ENCODE peak calls at places on chromosome X, in nine cellular contexts. D is cardiac muscle cell; H is CD8-positive, alpha-beta T cell; T is fibroblast of lung; S is GM06990; V is endodermal cell; J is Peyer's patch; Y is BJ; K is ascending aorta. X is an unnamed sample.

GRCh38 chrX:133706890-133707289 is 278.5 kb downstream of the GPC3 start:
- DNase-seq in D (no peak), H (no peak), T (no peak), S (no peak), V (no peak), J (no peak), Y (no peak), K (no peak), X (no peak)

GRCh38 chrX:16022580-16023170 is 100.7 kb upstream of the GRPR start:
- DNase-seq in D (peak), H (no peak), T (peak), S (no peak), V (no peak), J (no peak), Y (no peak), K (no peak), X (peak)

GRCh38 chrX:153845842-153846241 is 15.5 kb upstream of the PDZD4 start:
- DNase-seq in D (peak), H (no peak), T (no peak), S (no peak), V (no peak), J (no peak), Y (no peak), K (no peak), X (no peak)

GRCh38 chrX:35291013-35291412 is 348.4 kb downstream of the FAM47B start:
- DNase-seq in D (no peak), H (no peak), T (no peak), S (no peak), V (no peak), J (no peak), Y (no peak), K (no peak), X (no peak)

GRCh38 chrX:70033348-70033747 is 16.4 kb downstream of the AWAT2 start:
- DNase-seq in D (peak), H (no peak), T (no peak), S (no peak), V (peak), J (no peak), Y (no peak), K (no peak), X (peak)

GRCh38 chrX:72236841-72237240 is 2.0 kb downstream of the ERCC6L start:
- DNase-seq in D (no peak), H (no peak), T (peak), S (no peak), V (no peak), J (no peak), Y (no peak), K (no peak), X (no peak)

GRCh38 chrX:9644335-9644734 is 121.3 kb downstream of the GPR143 start:
- DNase-seq in D (no peak), H (no peak), T (no peak), S (peak), V (no peak), J (no peak), Y (no peak), K (no peak), X (peak)

GRCh38 chrX:97858592-97858991 is 974.9 kb downstream of the RPA4 start:
- DNase-seq in D (no peak), H (no peak), T (peak), S (no peak), V (no peak), J (no peak), Y (no peak), K (no peak), X (no peak)

GRCh38 chrX:23390979-23391378 is 56.3 kb downstream of the PTCHD1 start:
- DNase-seq in D (no peak), H (no peak), T (no peak), S (no peak), V (no peak), J (no peak), Y (no peak), K (no peak), X (no peak)

GRCh38 chrX:150696836-150697235 is 3.6 kb downstream of the MTMR1 start:
- DNase-seq in D (no peak), H (no peak), T (no peak), S (no peak), V (no peak), J (no peak), Y (no peak), K (no peak), X (no peak)

GRCh38 chrX:36908801-36909403 is 99.3 kb upstream of the FAM47C start:
- DNase-seq in D (peak), H (no peak), T (peak), S (no peak), V (no peak), J (no peak), Y (no peak), K (no peak), X (peak)

GRCh38 chrX:103919336-103919682 is 43.1 kb upstream of the TMSB15B start:
- DNase-seq in D (peak), H (no peak), T (peak), S (no peak), V (no peak), J (no peak), Y (no peak), K (no peak), X (peak)

GRCh38 chrX:125757794-125758564 is 408.1 kb downstream of the DCAF12L2 start:
- DNase-seq in D (no peak), H (no peak), T (no peak), S (no peak), V (no peak), J (no peak), Y (no peak), K (no peak), X (no peak)

GRCh38 chrX:65697915-65698796 is 30.7 kb downstream of the MSN start:
- DNase-seq in D (peak), H (peak), T (peak), S (peak), V (no peak), J (no peak), Y (no peak), K (peak), X (no peak)

GRCh38 chrX:48697182-48697727 is 721 bp downstream of the SUV39H1 start:
- DNase-seq in D (no peak), H (no peak), T (no peak), S (no peak), V (peak), J (no peak), Y (no peak), K (no peak), X (no peak)

GRCh38 chrX:31251336-31251735 is 179.5 kb upstream of the FTHL17 start:
- DNase-seq in D (no peak), H (no peak), T (no peak), S (no peak), V (no peak), J (no peak), Y (no peak), K (no peak), X (peak)

GRCh38 chrX:10159069-10159468 is 2.3 kb downstream of the CLCN4 start:
- DNase-seq in D (no peak), H (no peak), T (no peak), S (no peak), V (no peak), J (no peak), Y (no peak), K (no peak), X (no peak)

GRCh38 chrX:145630806-145631435 is 186.7 kb upstream of the SLITRK2 start:
- DNase-seq in D (no peak), H (no peak), T (no peak), S (no peak), V (no peak), J (no peak), Y (no peak), K (no peak), X (no peak)

GRCh38 chrX:71143508-71143907 is 1.1 kb upstream of the NLGN3 start:
- DNase-seq in D (peak), H (no peak), T (peak), S (no peak), V (no peak), J (no peak), Y (no peak), K (no peak), X (peak)

GRCh38 chrX:133913658-133914388 is 71.6 kb downstream of the GPC3 start:
- DNase-seq in D (no peak), H (no peak), T (no peak), S (no peak), V (peak), J (no peak), Y (no peak), K (no peak), X (no peak)

GRCh38 chrX:49919617-49920016 is 2.8 kb upstream of the CLCN5 start:
- DNase-seq in D (peak), H (peak), T (peak), S (no peak), V (peak), J (no peak), Y (no peak), K (no peak), X (peak)

GRCh38 chrX:15163131-15163530 is 106.8 kb downstream of the ASB9 start:
- DNase-seq in D (no peak), H (no peak), T (no peak), S (no peak), V (no peak), J (no peak), Y (no peak), K (no peak), X (no peak)

GRCh38 chrX:122134291-122134690 is 1049.8 kb upstream of the GRIA3 start:
- DNase-seq in D (no peak), H (no peak), T (no peak), S (no peak), V (no peak), J (no peak), Y (peak), K (no peak), X (peak)

GRCh38 chrX:47093248-47093647 is 15.0 kb downstream of the RGN start:
- DNase-seq in D (peak), H (no peak), T (peak), S (no peak), V (no peak), J (no peak), Y (no peak), K (no peak), X (peak)

GRCh38 chrX:122219226-122219625 is 964.9 kb upstream of the GRIA3 start:
- DNase-seq in D (no peak), H (no peak), T (no peak), S (no peak), V (no peak), J (no peak), Y (no peak), K (no peak), X (peak)

GRCh38 chrX:27336466-27337091 is 126.6 kb downstream of the PPP4R3C start:
- DNase-seq in D (peak), H (no peak), T (no peak), S (no peak), V (peak), J (no peak), Y (no peak), K (no peak), X (no peak)

GRCh38 chrX:106404512-106404911 is 207.3 kb upstream of the RADX start:
- DNase-seq in D (no peak), H (no peak), T (no peak), S (no peak), V (no peak), J (no peak), Y (no peak), K (no peak), X (no peak)

GRCh38 chrX:15547356-15547755 is 46.7 kb downstream of the BMX start:
- DNase-seq in D (no peak), H (no peak), T (no peak), S (no peak), V (no peak), J (no peak), Y (no peak), K (no peak), X (no peak)

GRCh38 chrX:129791961-129792570 is 12.3 kb downstream of the SASH3 start:
- DNase-seq in D (no peak), H (no peak), T (no peak), S (no peak), V (no peak), J (no peak), Y (no peak), K (no peak), X (no peak)

GRCh38 chrX:31589503-31589902 is 517.7 kb upstream of the FTHL17 start:
- DNase-seq in D (no peak), H (no peak), T (no peak), S (no peak), V (no peak), J (no peak), Y (no peak), K (no peak), X (no peak)

GRCh38 chrX:47540754-47541538 is 20.1 kb upstream of the ARAF start:
- DNase-seq in D (peak), H (no peak), T (peak), S (no peak), V (peak), J (peak), Y (peak), K (peak), X (peak)

GRCh38 chrX:152847281-152847680 is 16.4 kb downstream of the NSDHL start:
- DNase-seq in D (no peak), H (no peak), T (no peak), S (no peak), V (no peak), J (no peak), Y (no peak), K (no peak), X (peak)

GRCh38 chrX:72243472-72243871 is 4.6 kb upstream of the ERCC6L start:
- DNase-seq in D (peak), H (no peak), T (peak), S (no peak), V (no peak), J (no peak), Y (no peak), K (no peak), X (peak)

GRCh38 chrX:151538190-151539122 is 25.0 kb upstream of the PASD1 start:
- DNase-seq in D (no peak), H (no peak), T (no peak), S (no peak), V (no peak), J (no peak), Y (no peak), K (no peak), X (no peak)

GRCh38 chrX:19723427-19723826 is 164.0 kb downstream of the SH3KBP1 start:
- DNase-seq in D (no peak), H (no peak), T (no peak), S (no peak), V (no peak), J (no peak), Y (no peak), K (no peak), X (no peak)

GRCh38 chrX:86002076-86002896 is 45.1 kb downstream of the CHM start:
- DNase-seq in D (no peak), H (no peak), T (peak), S (no peak), V (peak), J (peak), Y (no peak), K (no peak), X (peak)

GRCh38 chrX:24561121-24561520 is 86.0 kb downstream of the PCYT1B start:
- DNase-seq in D (peak), H (no peak), T (no peak), S (no peak), V (no peak), J (no peak), Y (no peak), K (no peak), X (peak)

GRCh38 chrX:33330798-33331197 is 119.4 kb upstream of the DMD start:
- DNase-seq in D (no peak), H (no peak), T (no peak), S (no peak), V (no peak), J (no peak), Y (no peak), K (no peak), X (no peak)

GRCh38 chrX:149643496-149643895 is 11.9 kb upstream of the TMEM185A start:
- DNase-seq in D (no peak), H (no peak), T (no peak), S (no peak), V (no peak), J (no peak), Y (no peak), K (no peak), X (peak)

GRCh38 chrX:49209434-49210251 is 9.7 kb upstream of the SYP start:
- DNase-seq in D (no peak), H (no peak), T (no peak), S (no peak), V (peak), J (no peak), Y (no peak), K (no peak), X (no peak)

DNA sequence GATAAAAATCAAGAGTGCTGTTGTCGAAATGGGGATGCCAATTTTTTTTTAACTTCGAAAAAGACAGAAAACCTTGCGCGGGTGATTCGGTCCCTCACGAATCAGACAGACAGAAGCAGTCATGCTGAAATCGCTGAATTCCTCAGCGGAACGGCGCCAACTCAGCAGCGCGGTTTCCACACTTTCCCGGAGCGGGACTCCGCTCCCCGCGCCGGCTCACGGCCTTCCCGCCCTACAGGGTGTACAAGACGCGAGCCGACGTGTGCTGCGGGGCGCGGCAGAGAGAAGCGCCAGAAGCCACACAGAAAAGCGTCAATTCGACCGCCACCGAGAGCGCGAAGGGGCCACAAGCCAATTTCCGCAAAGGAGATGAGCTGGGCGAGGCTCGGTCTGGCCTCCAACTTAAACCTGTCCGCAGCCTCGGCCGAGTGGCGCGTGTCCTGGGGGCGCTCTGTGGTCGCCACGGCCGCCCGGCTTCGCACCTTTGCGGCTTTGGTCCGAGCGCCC is 1.3 kb downstream of the NEXMIF start:
- DNase-seq in D (peak), H (no peak), T (no peak), S (peak), V (no peak), J (no peak), Y (no peak), K (no peak), X (peak)
- H3K4me3 ChIP-seq in D (peak), H (peak), T (no peak), S (peak), V (peak), J (peak), Y (no peak), K (peak), X (peak)

DNA sequence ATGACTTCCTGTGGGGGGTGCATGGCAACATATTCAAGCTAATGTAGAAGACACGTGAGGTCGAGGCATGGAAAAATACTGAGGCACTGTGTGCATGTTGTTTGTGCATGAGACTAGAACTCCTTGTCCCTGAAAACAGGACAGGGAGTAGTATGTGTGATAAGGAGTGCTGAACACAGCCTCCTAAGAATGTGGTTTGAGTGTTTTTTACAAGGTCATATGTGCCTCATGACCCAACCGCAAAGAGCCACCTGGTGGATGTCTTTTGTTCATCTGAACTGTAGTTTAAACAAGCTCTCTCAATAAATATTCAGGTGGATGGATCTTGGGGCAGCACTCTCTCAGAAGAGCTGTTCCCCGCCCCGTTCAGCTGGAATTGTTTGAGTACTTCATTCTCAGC is 226.6 kb downstream of the NLGN4X start:
- DNase-seq in D (no peak), H (no peak), T (no peak), S (no peak), V (no peak), J (no peak), Y (no peak), K (no peak), X (no peak)
- TF ChIP-seq CTCF in D (no peak), H (no peak), T (no peak), S (no peak), V (peak), J (no peak), Y (no peak), K (no peak), X (no peak)

DNA sequence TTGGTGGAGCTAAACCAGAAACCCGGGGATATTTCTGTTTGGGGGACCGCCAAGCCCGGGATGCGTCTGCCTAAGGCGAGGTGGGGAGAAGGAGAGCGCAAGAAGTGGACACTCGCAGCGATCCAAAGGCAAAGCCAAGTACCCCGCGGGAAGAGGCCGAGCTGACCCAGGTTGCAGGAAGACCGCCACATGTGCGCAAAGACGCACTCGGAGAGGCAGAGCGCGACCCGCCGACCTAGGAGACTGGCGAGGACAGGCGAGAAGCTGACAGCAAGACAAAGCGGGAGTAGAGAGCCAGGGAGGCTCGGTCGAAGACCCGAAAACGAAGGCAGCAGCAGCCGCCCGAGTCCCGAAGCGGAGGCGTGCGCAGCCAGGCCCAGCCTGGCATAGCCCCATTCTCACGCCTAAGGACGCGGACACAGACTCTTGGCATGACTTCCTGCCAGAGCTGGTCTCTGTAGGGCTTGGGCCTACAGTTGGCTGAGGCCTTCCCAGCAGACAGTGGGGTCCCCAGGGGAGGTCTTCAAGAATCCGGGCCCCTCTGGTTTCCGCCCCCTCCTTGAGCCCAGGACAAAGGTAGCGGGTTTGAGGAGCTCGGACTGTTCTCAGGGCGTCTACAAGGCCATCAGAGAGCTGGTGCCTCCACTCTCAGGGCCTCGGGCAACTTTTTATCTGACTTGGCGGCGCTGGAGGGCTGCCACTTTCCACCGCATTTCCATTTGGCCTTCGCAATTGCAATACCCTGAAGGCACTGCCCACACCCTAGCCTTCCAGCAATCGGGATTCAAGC is 49.8 kb upstream of the BCOR start:
- DNase-seq in D (no peak), H (no peak), T (no peak), S (no peak), V (peak), J (no peak), Y (no peak), K (no peak), X (no peak)
- H3K4me3 ChIP-seq in D (no peak), H (no peak), T (no peak), S (no peak), V (no peak), J (no peak), Y (no peak), K (peak), X (no peak)

DNA sequence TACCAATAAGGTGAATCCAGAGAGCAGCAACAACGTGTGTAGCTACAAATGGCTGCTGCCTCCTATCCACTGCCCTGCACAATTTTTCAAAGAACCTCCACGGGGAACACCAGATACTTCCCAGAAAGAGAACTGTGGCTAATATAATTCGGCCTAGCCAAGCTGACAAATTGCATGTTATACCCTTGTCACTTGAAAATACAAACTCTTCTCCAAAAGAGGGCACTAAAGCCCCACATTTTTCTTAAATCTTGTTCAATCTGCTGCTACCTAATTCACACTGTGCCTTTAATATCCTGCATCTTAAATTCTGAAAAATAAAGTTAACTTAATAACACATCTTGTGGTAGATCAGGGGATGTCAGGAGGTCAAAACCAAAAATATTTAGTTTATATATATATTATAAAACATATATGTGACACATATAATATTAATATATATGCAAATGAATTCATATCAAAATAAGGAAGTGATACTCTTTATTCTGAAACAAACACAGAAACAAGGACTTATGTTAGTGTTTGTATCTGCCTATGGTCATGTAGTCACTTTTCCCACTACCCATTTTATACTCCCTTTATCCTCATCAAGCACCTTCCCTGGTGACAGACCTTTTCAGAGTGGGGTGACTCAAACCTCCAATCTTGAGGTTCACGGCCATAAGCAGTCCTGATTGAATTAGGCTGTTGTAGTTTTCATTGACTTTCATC is 24.1 kb downstream of the CT45A1 start:
- DNase-seq in D (peak), H (no peak), T (no peak), S (no peak), V (no peak), J (no peak), Y (no peak), K (no peak), X (no peak)
- TF ChIP-seq CTCF in D (no peak), H (no peak), T (no peak), S (peak), V (no peak), J (no peak), Y (no peak), K (no peak), X (no peak)

X was measured in AG10803.